ENCODE peak calls at places on chromosomes 3 and 15, in ten cellular contexts. One of them, this sample, is unnamed.

GRCh38 chr3:7423995-7424394 is 563.1 kb downstream of the GRM7 start:
- DNase-seq in psoas muscle: no peak
- DNase-seq in lower leg skin: no peak
- DNase-seq in endothelial cell: no peak
- DNase-seq in Peyer's patch: no peak
- DNase-seq in choroid plexus epithelial cell: no peak
- DNase-seq in AG09309: no peak
- DNase-seq in MM.1S: no peak
- DNase-seq in WTC11: no peak
- DNase-seq in GM20000: no peak
- DNase-seq in this sample: no peak

GRCh38 chr3:95343228-95343627 is 1280.4 kb downstream of the NSUN3 start:
- DNase-seq in psoas muscle: no peak
- DNase-seq in lower leg skin: no peak
- DNase-seq in endothelial cell: no peak
- DNase-seq in Peyer's patch: no peak
- DNase-seq in choroid plexus epithelial cell: no peak
- DNase-seq in AG09309: no peak
- DNase-seq in MM.1S: peak; percentile 89
- DNase-seq in WTC11: no peak
- DNase-seq in GM20000: no peak
- DNase-seq in this sample: no peak

GRCh38 chr3:45929042-45929679 is 14.1 kb upstream of the CXCR6 start:
- DNase-seq in psoas muscle: peak; percentile 4
- DNase-seq in lower leg skin: no peak
- DNase-seq in endothelial cell: peak; percentile 72
- DNase-seq in Peyer's patch: peak; percentile 61
- DNase-seq in choroid plexus epithelial cell: peak; percentile 50
- DNase-seq in AG09309: no peak
- DNase-seq in MM.1S: peak; percentile 53
- DNase-seq in WTC11: peak; percentile 60
- DNase-seq in GM20000: peak; percentile 81
- DNase-seq in this sample: peak; percentile 88

GRCh38 chr3:157176108-157176507 is 16.2 kb upstream of the CCNL1 start:
- DNase-seq in psoas muscle: no peak
- DNase-seq in lower leg skin: no peak
- DNase-seq in endothelial cell: no peak
- DNase-seq in Peyer's patch: no peak
- DNase-seq in choroid plexus epithelial cell: peak; percentile 36
- DNase-seq in AG09309: no peak
- DNase-seq in MM.1S: no peak
- DNase-seq in WTC11: no peak
- DNase-seq in GM20000: no peak
- DNase-seq in this sample: no peak

GRCh38 chr3:151468284-151468917 is 7.5 kb upstream of the IGSF10 start:
- DNase-seq in psoas muscle: no peak
- DNase-seq in lower leg skin: peak; percentile 19
- DNase-seq in endothelial cell: peak; percentile 61
- DNase-seq in Peyer's patch: no peak
- DNase-seq in choroid plexus epithelial cell: peak; percentile 83
- DNase-seq in AG09309: no peak
- DNase-seq in MM.1S: peak; percentile 62
- DNase-seq in WTC11: peak; percentile 48
- DNase-seq in GM20000: peak; percentile 66
- DNase-seq in this sample: peak; percentile 49

GRCh38 chr3:159263750-159264561 is 462.1 kb downstream of the MFSD1 start:
- DNase-seq in psoas muscle: no peak
- DNase-seq in lower leg skin: no peak
- DNase-seq in endothelial cell: peak; percentile 37
- DNase-seq in Peyer's patch: no peak
- DNase-seq in choroid plexus epithelial cell: peak; percentile 74
- DNase-seq in AG09309: no peak
- DNase-seq in MM.1S: peak; percentile 71
- DNase-seq in WTC11: peak; percentile 17
- DNase-seq in GM20000: peak; percentile 15
- DNase-seq in this sample: peak; percentile 19

GRCh38 chr15:41990243-41990605 is 17.9 kb upstream of the EHD4 start:
- DNase-seq in psoas muscle: peak; percentile 31
- DNase-seq in lower leg skin: no peak
- DNase-seq in endothelial cell: no peak
- DNase-seq in Peyer's patch: no peak
- DNase-seq in choroid plexus epithelial cell: no peak
- DNase-seq in AG09309: no peak
- DNase-seq in MM.1S: no peak
- DNase-seq in WTC11: no peak
- DNase-seq in GM20000: no peak
- DNase-seq in this sample: no peak

GRCh38 chr3:30550246-30550645 is 56.2 kb upstream of the TGFBR2 start:
- DNase-seq in psoas muscle: no peak
- DNase-seq in lower leg skin: no peak
- DNase-seq in endothelial cell: no peak
- DNase-seq in Peyer's patch: no peak
- DNase-seq in choroid plexus epithelial cell: peak; percentile 15
- DNase-seq in AG09309: no peak
- DNase-seq in MM.1S: no peak
- DNase-seq in WTC11: no peak
- DNase-seq in GM20000: no peak
- DNase-seq in this sample: no peak

GRCh38 chr3:75232216-75232615 is 431.9 kb upstream of the FRG2C start:
- DNase-seq in psoas muscle: no peak
- DNase-seq in lower leg skin: no peak
- DNase-seq in endothelial cell: no peak
- DNase-seq in Peyer's patch: no peak
- DNase-seq in choroid plexus epithelial cell: no peak
- DNase-seq in AG09309: no peak
- DNase-seq in MM.1S: no peak
- DNase-seq in WTC11: no peak
- DNase-seq in GM20000: no peak
- DNase-seq in this sample: no peak

GRCh38 chr15:80567721-80568157 is 127.4 kb upstream of the ABHD17C start:
- DNase-seq in psoas muscle: no peak
- DNase-seq in lower leg skin: peak; percentile 55
- DNase-seq in endothelial cell: peak; percentile 64
- DNase-seq in Peyer's patch: no peak
- DNase-seq in choroid plexus epithelial cell: peak; percentile 94
- DNase-seq in AG09309: peak; percentile 81
- DNase-seq in MM.1S: peak; percentile 52
- DNase-seq in WTC11: peak; percentile 52
- DNase-seq in GM20000: peak; percentile 62
- DNase-seq in this sample: peak; percentile 49

GRCh38 chr3:7874116-7874515 is 627.5 kb upstream of the LMCD1 start:
- DNase-seq in psoas muscle: no peak
- DNase-seq in lower leg skin: no peak
- DNase-seq in endothelial cell: no peak
- DNase-seq in Peyer's patch: no peak
- DNase-seq in choroid plexus epithelial cell: peak; percentile 51
- DNase-seq in AG09309: no peak
- DNase-seq in MM.1S: no peak
- DNase-seq in WTC11: no peak
- DNase-seq in GM20000: no peak
- DNase-seq in this sample: no peak

GRCh38 chr3:182490601-182491485 is 302.5 kb upstream of the ATP11B start:
- DNase-seq in psoas muscle: no peak
- DNase-seq in lower leg skin: no peak
- DNase-seq in endothelial cell: peak; percentile 18
- DNase-seq in Peyer's patch: no peak
- DNase-seq in choroid plexus epithelial cell: peak; percentile 15
- DNase-seq in AG09309: no peak
- DNase-seq in MM.1S: peak; percentile 68
- DNase-seq in WTC11: no peak
- DNase-seq in GM20000: peak; percentile 10
- DNase-seq in this sample: no peak

GRCh38 chr3:63441262-63441661 is 163.2 kb downstream of the SYNPR start:
- DNase-seq in psoas muscle: no peak
- DNase-seq in lower leg skin: no peak
- DNase-seq in endothelial cell: no peak
- DNase-seq in Peyer's patch: no peak
- DNase-seq in choroid plexus epithelial cell: no peak
- DNase-seq in AG09309: no peak
- DNase-seq in MM.1S: no peak
- DNase-seq in WTC11: no peak
- DNase-seq in GM20000: no peak
- DNase-seq in this sample: no peak

GRCh38 chr3:133663569-133664313 is 2.0 kb upstream of the TOPBP1 start:
- DNase-seq in psoas muscle: no peak
- DNase-seq in lower leg skin: no peak
- DNase-seq in endothelial cell: peak; percentile 40
- DNase-seq in Peyer's patch: no peak
- DNase-seq in choroid plexus epithelial cell: peak; percentile 80
- DNase-seq in AG09309: peak; percentile 8
- DNase-seq in MM.1S: peak; percentile 75
- DNase-seq in WTC11: no peak
- DNase-seq in GM20000: peak; percentile 81
- DNase-seq in this sample: peak; percentile 74

GRCh38 chr3:146899171-146899570 is 294.0 kb upstream of the PLSCR5 start:
- DNase-seq in psoas muscle: no peak
- DNase-seq in lower leg skin: no peak
- DNase-seq in endothelial cell: no peak
- DNase-seq in Peyer's patch: no peak
- DNase-seq in choroid plexus epithelial cell: no peak
- DNase-seq in AG09309: no peak
- DNase-seq in MM.1S: no peak
- DNase-seq in WTC11: no peak
- DNase-seq in GM20000: no peak
- DNase-seq in this sample: no peak

GRCh38 chr15:89334510-89335288 is at the start of gene POLG:
- DNase-seq in psoas muscle: peak; percentile 99
- DNase-seq in lower leg skin: peak; percentile 98
- DNase-seq in endothelial cell: peak; percentile 99
- DNase-seq in Peyer's patch: peak; percentile 99
- DNase-seq in choroid plexus epithelial cell: peak; percentile 100
- DNase-seq in AG09309: peak; percentile 98
- DNase-seq in MM.1S: peak; percentile 99
- DNase-seq in WTC11: peak; percentile 99
- DNase-seq in GM20000: peak; percentile 99
- DNase-seq in this sample: peak; percentile 98
- TF ChIP-seq CTCF in psoas muscle: no peak
- TF ChIP-seq CTCF in lower leg skin: no peak
- TF ChIP-seq CTCF in endothelial cell: no peak
- TF ChIP-seq CTCF in Peyer's patch: no peak
- TF ChIP-seq CTCF in choroid plexus epithelial cell: no peak
- TF ChIP-seq CTCF in AG09309: no peak
- TF ChIP-seq CTCF in MM.1S: no peak
- TF ChIP-seq CTCF in WTC11: no peak
- TF ChIP-seq CTCF in GM20000: no peak
- TF ChIP-seq CTCF in this sample: no peak

GRCh38 chr15:92693922-92694331 is 38.4 kb upstream of the FAM174B start:
- DNase-seq in psoas muscle: no peak
- DNase-seq in lower leg skin: no peak
- DNase-seq in endothelial cell: peak; percentile 63
- DNase-seq in Peyer's patch: no peak
- DNase-seq in choroid plexus epithelial cell: peak; percentile 50
- DNase-seq in AG09309: no peak
- DNase-seq in MM.1S: no peak
- DNase-seq in WTC11: peak; percentile 71
- DNase-seq in GM20000: no peak
- DNase-seq in this sample: no peak
- TF ChIP-seq CTCF in psoas muscle: no peak
- TF ChIP-seq CTCF in lower leg skin: no peak
- TF ChIP-seq CTCF in endothelial cell: no peak
- TF ChIP-seq CTCF in Peyer's patch: no peak
- TF ChIP-seq CTCF in choroid plexus epithelial cell: peak; percentile 75
- TF ChIP-seq CTCF in AG09309: peak; percentile 47
- TF ChIP-seq CTCF in MM.1S: peak; percentile 8
- TF ChIP-seq CTCF in WTC11: no peak
- TF ChIP-seq CTCF in GM20000: peak; percentile 4
- TF ChIP-seq CTCF in this sample: peak; percentile 35

DNA sequence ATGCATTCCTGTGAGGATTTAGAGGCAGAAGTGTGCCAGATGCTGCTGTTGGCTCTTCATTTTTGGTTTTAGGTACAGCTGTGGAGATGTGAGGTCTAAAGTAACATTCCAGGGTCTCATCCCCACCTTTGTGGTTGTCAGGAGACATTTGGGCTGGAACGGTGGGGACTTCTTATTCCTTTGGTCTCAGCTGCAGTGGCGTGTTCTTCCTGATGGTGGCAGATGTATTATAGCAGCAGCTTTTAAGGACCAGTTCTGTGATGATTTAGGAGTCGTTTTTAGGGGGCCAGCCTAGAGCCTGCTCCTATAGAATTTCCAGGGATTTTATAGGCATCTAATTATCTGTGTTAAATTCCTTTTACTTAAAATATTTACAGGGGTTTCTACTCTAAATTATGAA is 221.0 kb upstream of the EOMES start:
- DNase-seq in psoas muscle: no peak
- DNase-seq in lower leg skin: no peak
- DNase-seq in endothelial cell: peak; percentile 40
- DNase-seq in Peyer's patch: no peak
- DNase-seq in choroid plexus epithelial cell: peak; percentile 40
- DNase-seq in AG09309: no peak
- DNase-seq in MM.1S: no peak
- DNase-seq in WTC11: peak; percentile 56
- DNase-seq in GM20000: peak; percentile 5
- DNase-seq in this sample: no peak
- TF ChIP-seq CTCF in psoas muscle: no peak
- TF ChIP-seq CTCF in lower leg skin: no peak
- TF ChIP-seq CTCF in endothelial cell: peak; percentile 14
- TF ChIP-seq CTCF in Peyer's patch: no peak
- TF ChIP-seq CTCF in choroid plexus epithelial cell: peak; percentile 61
- TF ChIP-seq CTCF in AG09309: peak; percentile 56
- TF ChIP-seq CTCF in MM.1S: no peak
- TF ChIP-seq CTCF in WTC11: peak; percentile 29
- TF ChIP-seq CTCF in GM20000: no peak
- TF ChIP-seq CTCF in this sample: no peak

GRCh38 chr3:126961191-126961790 is 21.6 kb upstream of the PLXNA1 start:
- DNase-seq in psoas muscle: peak; percentile 92
- DNase-seq in lower leg skin: peak; percentile 93
- DNase-seq in endothelial cell: no peak
- DNase-seq in Peyer's patch: peak; percentile 50
- DNase-seq in choroid plexus epithelial cell: peak; percentile 44
- DNase-seq in AG09309: peak; percentile 45
- DNase-seq in MM.1S: no peak
- DNase-seq in WTC11: no peak
- DNase-seq in GM20000: peak; percentile 48
- DNase-seq in this sample: peak; percentile 66

GRCh38 chr3:126960604-126960995 is 22.3 kb upstream of the PLXNA1 start:
- DNase-seq in psoas muscle: peak; percentile 83
- DNase-seq in lower leg skin: no peak
- DNase-seq in endothelial cell: no peak
- DNase-seq in Peyer's patch: peak; percentile 44
- DNase-seq in choroid plexus epithelial cell: no peak
- DNase-seq in AG09309: no peak
- DNase-seq in MM.1S: no peak
- DNase-seq in WTC11: no peak
- DNase-seq in GM20000: no peak
- DNase-seq in this sample: no peak

GRCh38 chr3:126959144-126959920 is 23.6 kb upstream of the PLXNA1 start:
- DNase-seq in psoas muscle: peak; percentile 45
- DNase-seq in lower leg skin: no peak
- DNase-seq in endothelial cell: no peak
- DNase-seq in Peyer's patch: peak; percentile 36
- DNase-seq in choroid plexus epithelial cell: no peak
- DNase-seq in AG09309: no peak
- DNase-seq in MM.1S: no peak
- DNase-seq in WTC11: no peak
- DNase-seq in GM20000: no peak
- DNase-seq in this sample: no peak

GRCh38 chr3:126958638-126959085 is 24.3 kb upstream of the PLXNA1 start:
- DNase-seq in psoas muscle: no peak
- DNase-seq in lower leg skin: no peak
- DNase-seq in endothelial cell: no peak
- DNase-seq in Peyer's patch: peak; percentile 39
- DNase-seq in choroid plexus epithelial cell: no peak
- DNase-seq in AG09309: no peak
- DNase-seq in MM.1S: no peak
- DNase-seq in WTC11: no peak
- DNase-seq in GM20000: no peak
- DNase-seq in this sample: no peak

GRCh38 chr3:126959921-126960603 is 22.9 kb upstream of the PLXNA1 start:
- DNase-seq in psoas muscle: peak; percentile 46
- DNase-seq in lower leg skin: no peak
- DNase-seq in endothelial cell: peak; percentile 22
- DNase-seq in Peyer's patch: no peak
- DNase-seq in choroid plexus epithelial cell: peak; percentile 68
- DNase-seq in AG09309: peak; percentile 21
- DNase-seq in MM.1S: no peak
- DNase-seq in WTC11: no peak
- DNase-seq in GM20000: no peak
- DNase-seq in this sample: no peak
- TF ChIP-seq CTCF in psoas muscle: no peak
- TF ChIP-seq CTCF in lower leg skin: no peak
- TF ChIP-seq CTCF in endothelial cell: no peak
- TF ChIP-seq CTCF in Peyer's patch: no peak
- TF ChIP-seq CTCF in choroid plexus epithelial cell: peak; percentile 67
- TF ChIP-seq CTCF in AG09309: peak; percentile 77
- TF ChIP-seq CTCF in MM.1S: no peak
- TF ChIP-seq CTCF in WTC11: no peak
- TF ChIP-seq CTCF in GM20000: no peak
- TF ChIP-seq CTCF in this sample: no peak